ENCODE peak calls at places on chromosomes 12 and 14, in ten cellular contexts. G, C, D, U, K, M, Q, X, Y and I are unnamed samples.
A peak's percentile ranks its signal among the peaks of the same experiment; 100 is the strongest.

GRCh38 chr12:92810370-92810769 is 107.6 kb downstream of the PLEKHG7 start:
- DNase-seq in G (no peak), C (no peak), D (no peak), U (no peak), K (no peak), M (no peak), Q (no peak), X (no peak), Y (no peak), I (no peak)

GRCh38 chr12:30784508-30784907 is 29.8 kb upstream of the CAPRIN2 start:
- DNase-seq in G (no peak), C (no peak), D (no peak), U (no peak), K (no peak), M (no peak), Q (no peak), X (no peak), Y (no peak), I (no peak)

GRCh38 chr12:82225871-82226270 is 132.3 kb downstream of the CCDC59 start:
- DNase-seq in G (no peak), C (no peak), D (no peak), U (no peak), K (no peak), M (no peak), Q (no peak), X (no peak), Y (no peak), I (no peak)

GRCh38 chr12:89350661-89351488 is 1.4 kb downstream of the DUSP6 start:
- DNase-seq in G (no peak), C (no peak), D (no peak), U (no peak), K (peak; percentile 45), M (peak; percentile 33), Q (no peak), X (no peak), Y (peak; percentile 81), I (no peak)

GRCh38 chr14:67675219-67675582 is 769 bp upstream of the VTI1B start:
- DNase-seq in G (no peak), C (no peak), D (no peak), U (no peak), K (peak; percentile 8), M (no peak), Q (no peak), X (no peak), Y (no peak), I (no peak)

GRCh38 chr14:77044776-77045569 is 16.5 kb upstream of the IRF2BPL start:
- DNase-seq in G (peak; percentile 74), C (no peak), D (no peak), U (no peak), K (peak; percentile 38), M (peak; percentile 62), Q (no peak), X (no peak), Y (no peak), I (no peak)

GRCh38 chr12:25615119-25615518 is 62.0 kb upstream of the LMNTD1 start:
- DNase-seq in G (no peak), C (no peak), D (no peak), U (no peak), K (peak; percentile 66), M (no peak), Q (no peak), X (no peak), Y (no peak), I (no peak)

GRCh38 chr14:61585598-61586538 is 109.4 kb upstream of the HIF1A start:
- DNase-seq in G (no peak), C (peak; percentile 92), D (no peak), U (no peak), K (peak; percentile 91), M (peak; percentile 58), Q (no peak), X (no peak), Y (no peak), I (peak; percentile 61)

GRCh38 chr12:108594-108993 is 42.0 kb downstream of the IQSEC3 start:
- DNase-seq in G (no peak), C (no peak), D (no peak), U (no peak), K (no peak), M (peak; percentile 49), Q (no peak), X (no peak), Y (no peak), I (peak; percentile 54)

DNA sequence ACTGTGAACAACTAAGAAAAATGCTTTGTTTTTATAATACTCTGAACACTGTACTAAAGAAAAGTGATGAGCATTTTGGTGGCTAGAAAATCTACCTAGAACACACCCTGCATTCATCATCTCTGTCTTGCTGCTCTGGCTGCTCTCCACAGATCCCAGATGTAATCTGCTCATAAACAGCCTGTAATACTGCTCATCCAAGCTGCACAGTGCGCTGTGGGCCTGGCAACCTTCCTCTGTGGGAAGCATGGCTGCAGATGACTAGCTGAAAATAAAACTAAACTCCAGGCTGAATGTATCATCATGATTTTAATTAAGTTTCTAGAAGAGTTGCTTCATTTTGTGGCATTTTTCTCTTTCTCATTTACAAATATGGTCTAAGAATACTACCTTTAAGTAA is 200.7 kb downstream of the SLC2A13 start:
- DNase-seq in G (no peak), C (no peak), D (no peak), U (peak; percentile 41), K (no peak), M (peak; percentile 38), Q (peak; percentile 65), X (no peak), Y (no peak), I (no peak)
- TF ChIP-seq POLR2AphosphoS5 in G (no peak), C (peak; percentile 40), D (no peak), U (no peak), K (no peak), M (no peak), Q (no peak), X (no peak), Y (no peak), I (no peak)

DNA sequence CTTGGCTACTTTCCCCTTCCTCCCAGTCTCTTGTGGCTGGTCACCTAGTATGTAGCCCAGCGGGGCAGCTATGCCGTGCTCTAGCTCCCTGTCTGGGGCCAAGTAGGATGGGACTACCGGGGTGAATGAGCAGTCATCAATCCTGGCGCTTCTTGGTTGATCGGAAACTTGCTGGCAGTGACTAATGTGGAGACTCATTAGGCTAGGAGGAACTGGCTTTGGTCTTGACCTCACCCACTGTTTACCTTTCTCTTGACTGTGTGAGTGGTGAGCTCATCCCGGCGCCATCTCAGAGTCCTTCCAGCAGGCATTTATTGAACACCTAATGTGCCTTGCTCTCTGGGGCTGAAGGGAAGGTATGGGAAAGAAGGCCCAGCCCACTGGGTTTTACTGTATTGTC is 16.0 kb downstream of the PLEKHG3 start:
- DNase-seq in G (peak; percentile 67), C (no peak), D (peak; percentile 93), U (peak; percentile 53), K (peak; percentile 34), M (peak; percentile 81), Q (peak; percentile 55), X (no peak), Y (no peak), I (peak; percentile 54)
- TF ChIP-seq POLR2A in G (no peak), C (no peak), D (no peak), U (peak; percentile 23), K (no peak), M (peak; percentile 66), Q (no peak), X (no peak), Y (no peak), I (no peak)

GRCh38 chr12:70638639-70639349 is 1.6 kb upstream of the PTPRB start:
- DNase-seq in G (no peak), C (no peak), D (no peak), U (no peak), K (peak; percentile 54), M (no peak), Q (no peak), X (no peak), Y (no peak), I (no peak)

GRCh38 chr12:70637686-70638085 is 457 bp upstream of the PTPRB start:
- DNase-seq in G (no peak), C (no peak), D (no peak), U (no peak), K (no peak), M (no peak), Q (no peak), X (no peak), Y (no peak), I (no peak)

GRCh38 chr12:70637286-70637685 is at the start of gene PTPRB:
- DNase-seq in G (no peak), C (no peak), D (no peak), U (no peak), K (peak; percentile 85), M (no peak), Q (no peak), X (no peak), Y (no peak), I (no peak)

GRCh38 chr12:70639535-70639934 is 2.3 kb upstream of the PTPRB start:
- DNase-seq in G (no peak), C (no peak), D (no peak), U (no peak), K (no peak), M (no peak), Q (no peak), X (no peak), Y (no peak), I (no peak)

GRCh38 chr12:70635713-70636112 is 1.5 kb downstream of the PTPRB start:
- DNase-seq in G (no peak), C (no peak), D (no peak), U (no peak), K (peak; percentile 58), M (no peak), Q (no peak), X (no peak), Y (peak; percentile 2), I (no peak)
- H3K4me3 ChIP-seq in G (no peak overlapping the region), C (peak overlapping the region; percentile 6), D (no peak overlapping the region), U (peak overlapping the region; percentile 17), K (peak overlapping the region; percentile 99), M (no peak overlapping the region), Q (peak overlapping the region; percentile 27), X (no peak overlapping the region), Y (peak overlapping the region; percentile 36), I (no peak overlapping the region)

GRCh38 chr12:121132601-121133481 is at the start of gene P2RX7:
- DNase-seq in G (no peak), C (peak; percentile 93), D (peak; percentile 56), U (peak; percentile 68), K (peak; percentile 77), M (peak; percentile 82), Q (peak; percentile 86), X (no peak), Y (peak; percentile 88), I (peak; percentile 70)
- TF ChIP-seq POLR2AphosphoS5 in G (no peak), C (peak; percentile 40), D (peak; percentile 18), U (no peak), K (no peak), M (peak; percentile 27), Q (peak; percentile 63), X (peak; percentile 85), Y (peak; percentile 31), I (no peak)

DNA sequence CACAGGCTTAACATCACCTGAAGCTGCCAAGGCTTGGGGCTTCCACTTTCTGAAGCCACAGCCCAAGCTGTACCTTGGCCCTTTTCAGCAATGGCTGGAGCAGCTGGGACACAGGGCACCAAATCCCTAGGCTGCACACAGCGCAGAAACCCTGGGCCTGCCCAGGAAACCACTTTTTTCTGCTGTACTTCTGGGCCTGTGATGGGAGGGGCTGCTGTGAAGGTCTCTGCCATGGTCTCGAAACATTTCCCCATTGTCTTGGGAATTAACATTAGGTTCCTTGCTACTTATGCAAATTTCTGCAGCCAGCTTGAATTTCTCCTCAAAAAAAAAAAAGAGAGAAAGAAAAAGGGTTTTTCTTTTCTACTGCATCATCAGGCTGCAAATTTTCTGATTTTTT is 219.1 kb downstream of the RPL10L start:
- DNase-seq in G (no peak), C (no peak), D (no peak), U (no peak), K (no peak), M (no peak), Q (no peak), X (no peak), Y (no peak), I (no peak)
- TF ChIP-seq POLR2A in G (no peak), C (no peak), D (no peak), U (no peak), K (no peak), M (no peak), Q (no peak), X (no peak), Y (no peak), I (no peak)

GRCh38 chr14:101151930-101152310 is 248.4 kb upstream of the RTL1 start:
- DNase-seq in G (no peak), C (no peak), D (no peak), U (no peak), K (no peak), M (no peak), Q (no peak), X (no peak), Y (no peak), I (no peak)
- H3K4me3 ChIP-seq in G (no peak overlapping the region), C (no peak overlapping the region), D (peak overlapping the region; percentile 49), U (no peak overlapping the region), K (no peak overlapping the region), M (no peak overlapping the region), Q (no peak overlapping the region), X (no peak overlapping the region), Y (no peak overlapping the region), I (no peak overlapping the region)